ENCODE peak calls at places on chromosomes 11 and 22, in nine cellular contexts. D is activated CD8-positive, alpha-beta T cell treated with anti-CD3 and anti-CD28 coated beads, Interleukin-2, amount 10 ng/mL, durations not matched to agents 7 days and 5 days; L is activated T-cell treated with anti-CD3 and anti-CD28 coated beads for 1 hour; P is activated CD4-positive, alpha-beta T cell treated with anti-CD3 and anti-CD28 coated beads, Interleukin-2, amount 10 ng/mL, durations not matched to agents 7 days and 5 days; A is GM19239; U is activated CD8-positive, alpha-beta memory T cell treated with anti-CD3 and anti-CD28 coated beads, Interleukin-2, amount 10 ng/mL, durations not matched to agents 7 days and 5 days; R is NCI-H1092 treated with DMSO at 0.1 percent for 48 hours; C is RCC 7860; H is NCI-H510A treated with DMSO at 0.1 percent for 48 hours. Z is an unnamed sample.

GRCh38 chr11:44634401-44635281 is 69.2 kb downstream of the CD82 start:
- DNase-seq in R (peak; percentile 89), H (no peak), A (no peak), P (no peak), D (peak; percentile 20), C (peak; percentile 78), U (peak; percentile 40), L (no peak), Z (peak; percentile 15)

GRCh38 chr11:100632970-100633452 is 54.1 kb upstream of the ARHGAP42 start:
- DNase-seq in A (no peak), D (no peak), R (peak; percentile 64), L (no peak), H (no peak), P (no peak), U (no peak), C (no peak), Z (no peak)

GRCh38 chr11:47468598-47469214 is 19.8 kb upstream of the RAPSN start:
- DNase-seq in H (no peak), P (no peak), U (no peak), R (peak; percentile 58), L (no peak), C (no peak), D (no peak), A (no peak), Z (no peak)

GRCh38 chr11:28417601-28418323 is 309.6 kb downstream of the METTL15 start:
- DNase-seq in R (no peak), P (no peak), L (no peak), U (no peak), A (no peak), H (no peak), C (no peak), D (no peak), Z (no peak)

GRCh38 chr11:61793084-61793828 is 545 bp downstream of the FEN1 start:
- DNase-seq in H (peak; percentile 54), P (peak; percentile 22), D (no peak), U (no peak), A (no peak), R (peak; percentile 79), L (no peak), C (no peak), Z (no peak)

GRCh38 chr11:830295-831131 is 2.2 kb upstream of the CD151 start:
- DNase-seq in L (peak; percentile 43), D (peak; percentile 82), P (peak; percentile 46), A (peak; percentile 83), H (peak; percentile 62), R (peak; percentile 80), C (no peak), U (peak; percentile 82), Z (peak; percentile 82)

GRCh38 chr22:45600791-45601730 is 70.6 kb upstream of the ATXN10 start:
- DNase-seq in H (no peak), C (peak; percentile 10), D (no peak), P (no peak), L (no peak), U (no peak), A (no peak), R (no peak), Z (no peak)

GRCh38 chr11:416757-417621 is 2.2 kb upstream of the SIGIRR start:
- DNase-seq in H (peak; percentile 59), D (peak; percentile 69), U (peak; percentile 73), R (no peak), A (no peak), C (no peak), L (peak; percentile 33), P (peak; percentile 52), Z (no peak)

GRCh38 chr11:64571410-64572091 is 19.5 kb upstream of the SLC22A12 start:
- DNase-seq in D (no peak), C (no peak), A (no peak), L (no peak), H (no peak), U (no peak), P (no peak), R (no peak), Z (no peak)

GRCh38 chr11:86152006-86152862 is 83.3 kb upstream of the PICALM start:
- DNase-seq in H (no peak), A (no peak), L (no peak), P (no peak), R (no peak), U (no peak), C (peak; percentile 73), D (no peak), Z (no peak)

GRCh38 chr22:47188337-47189055 is 426.0 kb downstream of the TBC1D22A start:
- DNase-seq in C (no peak), H (peak; percentile 18), D (no peak), U (no peak), L (no peak), R (peak; percentile 0), P (no peak), A (no peak), Z (no peak)

GRCh38 chr11:21988477-21988876 is 204.4 kb upstream of the ANO5 start:
- DNase-seq in L (no peak), P (no peak), H (peak; percentile 11), U (no peak), C (no peak), D (no peak), R (peak; percentile 14), A (no peak), Z (no peak)

GRCh38 chr11:86923993-86924766 is 31.0 kb downstream of the FZD4 start:
- DNase-seq in L (no peak), A (no peak), C (peak; percentile 50), H (peak; percentile 50), U (no peak), D (no peak), R (no peak), P (no peak), Z (no peak)

GRCh38 chr11:86489442-86489841 is 114.8 kb downstream of the CCDC81 start:
- DNase-seq in D (no peak), A (no peak), R (no peak), U (no peak), H (no peak), C (no peak), P (no peak), L (no peak), Z (no peak)

GRCh38 chr11:109275931-109276330 is 146.1 kb upstream of the C11orf87 start:
- DNase-seq in R (no peak), A (no peak), U (no peak), P (no peak), D (no peak), C (no peak), H (no peak), L (no peak), Z (no peak)

GRCh38 chr11:111586305-111586915 is 15.8 kb upstream of the SIK2 start:
- DNase-seq in R (peak; percentile 64), C (peak; percentile 78), A (no peak), L (peak; percentile 32), H (peak; percentile 39), P (peak; percentile 67), D (peak; percentile 70), U (peak; percentile 54), Z (peak; percentile 43)

GRCh38 chr22:27801197-27801615 is 350 bp downstream of the MN1 start:
- DNase-seq in U (no peak), H (no peak), D (peak; percentile 34), R (peak; percentile 20), P (peak; percentile 24), C (peak; percentile 11), A (no peak), L (no peak), Z (no peak)

GRCh38 chr11:32890843-32891656 is 1.6 kb upstream of the QSER1 start:
- DNase-seq in R (peak; percentile 75), D (no peak), C (no peak), L (no peak), P (no peak), U (no peak), A (no peak), H (peak; percentile 47), Z (no peak)

GRCh38 chr11:33684003-33684715 is 16.5 kb downstream of the C11orf91 start:
- DNase-seq in H (no peak), A (no peak), D (no peak), U (no peak), C (no peak), R (no peak), P (no peak), L (no peak), Z (no peak)

GRCh38 chr11:67542971-67543370 is 19.7 kb upstream of the CABP2 start:
- DNase-seq in C (no peak), A (no peak), P (no peak), H (no peak), R (no peak), D (no peak), U (no peak), L (no peak), Z (no peak)

GRCh38 chr11:34269031-34269430 is 88.8 kb downstream of the ABTB2 start:
- DNase-seq in L (no peak), P (no peak), D (no peak), A (no peak), R (no peak), H (no peak), U (no peak), C (no peak), Z (no peak)

GRCh38 chr11:9121397-9121796 is 30.0 kb upstream of the SCUBE2 start:
- DNase-seq in A (no peak), R (no peak), U (no peak), H (no peak), L (no peak), C (no peak), D (no peak), P (no peak), Z (no peak)

GRCh38 chr11:73047773-73048371 is 94.2 kb downstream of the FCHSD2 start:
- DNase-seq in C (no peak), D (no peak), R (no peak), U (no peak), H (no peak), P (no peak), A (peak; percentile 21), L (no peak), Z (no peak)

Z was measured in GM10248.